ENCODE peak calls at places on chromosomes 5 and 9, in eight cellular contexts. E, I, D, W, P, M, T and R are unnamed samples.

GRCh38 chr9:87529666-87530065 is 32.0 kb downstream of the DAPK1 start:
- DNase-seq in E (no peak), I (no peak), D (no peak), W (no peak), P (no peak), M (no peak), T (no peak), R (no peak)

GRCh38 chr5:103186152-103186551 is 66.1 kb downstream of the PPIP5K2 start:
- DNase-seq in E (no peak), I (no peak), D (no peak), W (no peak), P (no peak), M (no peak), T (no peak), R (no peak)

GRCh38 chr5:116887104-116887503 is 312.5 kb upstream of the SEMA6A start:
- DNase-seq in E (no peak), I (no peak), D (no peak), W (no peak), P (peak), M (no peak), T (no peak), R (no peak)

GRCh38 chr9:125816321-125816720 is 69.1 kb downstream of the PBX3 start:
- DNase-seq in E (no peak), I (no peak), D (no peak), W (no peak), P (no peak), M (no peak), T (no peak), R (no peak)

GRCh38 chr5:179161901-179162300 is 101.7 kb downstream of the ZNF354C start:
- DNase-seq in E (no peak), I (no peak), D (peak), W (no peak), P (no peak), M (no peak), T (peak), R (no peak)

GRCh38 chr5:118956727-118957126 is 31.6 kb downstream of the DTWD2 start:
- DNase-seq in E (no peak), I (no peak), D (no peak), W (no peak), P (peak), M (no peak), T (no peak), R (no peak)

GRCh38 chr5:149521739-149522373 is 29.4 kb downstream of the CSNK1A1 start:
- DNase-seq in E (no peak), I (no peak), D (no peak), W (no peak), P (no peak), M (no peak), T (no peak), R (no peak)

GRCh38 chr9:120944434-120945125 is 18.0 kb upstream of the TRAF1 start:
- DNase-seq in E (no peak), I (no peak), D (no peak), W (no peak), P (peak), M (no peak), T (no peak), R (no peak)

GRCh38 chr9:128102861-128103588 is 24.5 kb downstream of the PTGES2 start:
- DNase-seq in E (no peak), I (no peak), D (no peak), W (no peak), P (no peak), M (no peak), T (peak), R (no peak)

GRCh38 chr9:100324594-100325200 is 28.0 kb downstream of the TEX10 start:
- DNase-seq in E (no peak), I (no peak), D (no peak), W (no peak), P (peak), M (no peak), T (no peak), R (no peak)

GRCh38 chr5:96080557-96080956 is 118.9 kb upstream of the ELL2 start:
- DNase-seq in E (peak), I (no peak), D (no peak), W (no peak), P (peak), M (no peak), T (no peak), R (no peak)

GRCh38 chr5:116130976-116131375 is 46.2 kb downstream of the COMMD10 start:
- DNase-seq in E (no peak), I (no peak), D (no peak), W (no peak), P (no peak), M (no peak), T (no peak), R (no peak)

GRCh38 chr9:36632892-36633291 is 60.2 kb downstream of the MELK start:
- DNase-seq in E (peak), I (no peak), D (no peak), W (no peak), P (peak), M (no peak), T (no peak), R (no peak)

GRCh38 chr5:42974546-42974945 is 65.6 kb downstream of the ANXA2R start:
- DNase-seq in E (peak), I (no peak), D (no peak), W (no peak), P (peak), M (no peak), T (no peak), R (no peak)

GRCh38 chr9:93093081-93093448 is 3.0 kb upstream of the CARD19 start:
- DNase-seq in E (no peak), I (no peak), D (no peak), W (no peak), P (no peak), M (no peak), T (peak), R (no peak)

DNA sequence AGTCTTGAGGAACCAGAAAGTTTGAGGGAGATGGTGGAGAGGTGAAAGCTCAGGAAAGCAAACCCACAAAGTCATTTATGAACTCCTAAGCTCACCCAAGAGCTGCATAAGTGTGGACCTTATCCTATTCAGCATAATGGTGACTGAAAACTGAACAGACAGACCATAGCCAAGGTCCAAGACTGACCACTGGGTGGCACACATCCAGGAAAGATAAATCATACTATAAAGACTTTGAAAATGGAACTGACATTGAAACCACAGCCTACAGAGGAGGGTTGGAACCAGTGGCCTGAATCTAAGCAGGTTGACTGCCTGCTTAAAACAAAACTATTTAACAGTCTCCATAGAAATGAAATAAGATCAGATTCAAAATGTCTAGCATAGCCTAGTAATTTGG is 121.1 kb upstream of the RGS7BP start:
- DNase-seq in E (no peak), I (peak), D (peak), W (no peak), P (peak), M (no peak), T (no peak), R (no peak)
- TF ChIP-seq CTCF in E (no peak), I (peak), D (peak), W (no peak), P (peak), M (peak), T (no peak), R (peak)

GRCh38 chr9:74645007-74645639 is 148.0 kb downstream of the RORB start:
- DNase-seq in E (no peak), I (peak), D (no peak), W (no peak), P (peak), M (peak), T (no peak), R (no peak)
- TF ChIP-seq CTCF in E (peak), I (peak), D (peak), W (peak), P (peak), M (peak), T (no peak), R (peak)

GRCh38 chr5:138752341-138752950 is 779 bp upstream of the CTNNA1 start:
- DNase-seq in E (peak), I (peak), D (peak), W (no peak), P (peak), M (peak), T (no peak), R (no peak)
- TF ChIP-seq CTCF in E (no peak), I (no peak), D (no peak), W (no peak), P (peak), M (peak), T (no peak), R (no peak)

GRCh38 chr5:112737472-112738179 is at the start of gene APC:
- DNase-seq in E (peak), I (peak), D (peak), W (peak), P (peak), M (no peak), T (peak), R (peak)
- TF ChIP-seq CTCF in E (no peak), I (no peak), D (no peak), W (no peak), P (no peak), M (no peak), T (no peak), R (peak)

GRCh38 chr5:11797132-11797531 is 107.1 kb downstream of the CTNND2 start:
- DNase-seq in E (no peak), I (no peak), D (peak), W (no peak), P (no peak), M (no peak), T (no peak), R (no peak)
- TF ChIP-seq CTCF in E (no peak), I (no peak), D (no peak), W (no peak), P (no peak), M (no peak), T (no peak), R (no peak)

GRCh38 chr5:142167458-142167857 is 58.9 kb downstream of the NDFIP1 start:
- DNase-seq in E (no peak), I (no peak), D (no peak), W (no peak), P (peak), M (no peak), T (no peak), R (no peak)
- TF ChIP-seq CTCF in E (no peak), I (no peak), D (no peak), W (no peak), P (peak), M (peak), T (no peak), R (no peak)

DNA sequence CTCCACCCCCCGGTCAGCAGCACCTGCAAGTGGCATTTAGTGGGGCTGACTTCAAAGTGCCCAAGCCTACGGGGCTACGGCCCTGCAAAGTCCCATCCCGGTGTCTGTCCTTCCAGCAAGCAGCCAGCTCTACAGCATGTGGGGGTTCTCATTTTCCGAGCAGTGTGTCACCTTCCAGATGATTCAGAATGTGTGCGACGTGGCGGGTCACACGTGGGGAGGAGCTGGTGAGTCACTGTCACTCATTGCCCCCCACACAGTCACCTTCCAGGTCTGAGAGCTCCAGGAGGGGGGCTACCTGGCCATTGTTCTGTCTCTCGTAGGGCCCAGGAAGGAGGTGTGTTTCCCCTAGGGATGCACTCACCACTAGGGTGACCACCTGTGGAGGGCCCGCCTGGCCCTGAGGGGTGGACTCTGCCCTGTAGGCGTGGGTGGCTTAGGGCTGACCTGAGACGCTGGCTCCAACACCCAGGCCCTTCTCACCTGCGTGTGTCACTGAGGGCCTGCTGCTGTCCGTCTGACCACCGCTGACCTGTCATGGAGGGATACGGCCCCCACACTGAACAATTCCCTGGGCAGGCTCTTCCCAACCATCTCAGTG is 70.2 kb downstream of the SEMA4D start:
- DNase-seq in E (no peak), I (no peak), D (no peak), W (peak), P (no peak), M (no peak), T (peak), R (no peak)
- TF ChIP-seq CTCF in E (no peak), I (no peak), D (no peak), W (no peak), P (no peak), M (no peak), T (no peak), R (no peak)